ENCODE peak calls at places on chromosomes 12 and 14, in seven cellular contexts. One of them, this sample, is unnamed.

GRCh38 chr14:77347746-77348145 is 26.9 kb downstream of the GSTZ1 start:
- DNase-seq in RWPE2: no peak
- DNase-seq in NCI-H748 treated with DMSO at 0.1 percent for 48 hours: no peak
- DNase-seq in cardiac fibroblast: no peak
- DNase-seq in stromal cell of bone marrow: no peak
- DNase-seq in HTR-8/SVneo: no peak
- DNase-seq in lung: no peak
- DNase-seq in this sample: no peak

GRCh38 chr12:13595536-13596450 is 385.6 kb downstream of the GRIN2B start:
- DNase-seq in RWPE2: no peak
- DNase-seq in NCI-H748 treated with DMSO at 0.1 percent for 48 hours: no peak
- DNase-seq in cardiac fibroblast: no peak
- DNase-seq in stromal cell of bone marrow: no peak
- DNase-seq in HTR-8/SVneo: no peak
- DNase-seq in lung: no peak
- DNase-seq in this sample: no peak

GRCh38 chr14:105925615-105926414 is 399.4 kb downstream of the TMEM121 start:
- DNase-seq in RWPE2: peak
- DNase-seq in NCI-H748 treated with DMSO at 0.1 percent for 48 hours: no peak
- DNase-seq in cardiac fibroblast: no peak
- DNase-seq in stromal cell of bone marrow: no peak
- DNase-seq in HTR-8/SVneo: no peak
- DNase-seq in lung: no peak
- DNase-seq in this sample: no peak

GRCh38 chr12:131128556-131128955 is 174.8 kb downstream of the ADGRD1 start:
- DNase-seq in RWPE2: no peak
- DNase-seq in NCI-H748 treated with DMSO at 0.1 percent for 48 hours: no peak
- DNase-seq in cardiac fibroblast: no peak
- DNase-seq in stromal cell of bone marrow: no peak
- DNase-seq in HTR-8/SVneo: no peak
- DNase-seq in lung: no peak
- DNase-seq in this sample: no peak

GRCh38 chr12:2490746-2491145 is 304.0 kb upstream of the FKBP4 start:
- DNase-seq in RWPE2: no peak
- DNase-seq in NCI-H748 treated with DMSO at 0.1 percent for 48 hours: no peak
- DNase-seq in cardiac fibroblast: no peak
- DNase-seq in stromal cell of bone marrow: no peak
- DNase-seq in HTR-8/SVneo: no peak
- DNase-seq in lung: no peak
- DNase-seq in this sample: no peak

GRCh38 chr12:42666671-42667243 is 77.2 kb upstream of the PRICKLE1 start:
- DNase-seq in RWPE2: peak
- DNase-seq in NCI-H748 treated with DMSO at 0.1 percent for 48 hours: no peak
- DNase-seq in cardiac fibroblast: no peak
- DNase-seq in stromal cell of bone marrow: no peak
- DNase-seq in HTR-8/SVneo: no peak
- DNase-seq in lung: no peak
- DNase-seq in this sample: no peak

GRCh38 chr14:89440997-89441909 is 24.2 kb upstream of the FOXN3 start:
- DNase-seq in RWPE2: no peak
- DNase-seq in NCI-H748 treated with DMSO at 0.1 percent for 48 hours: no peak
- DNase-seq in cardiac fibroblast: no peak
- DNase-seq in stromal cell of bone marrow: no peak
- DNase-seq in HTR-8/SVneo: no peak
- DNase-seq in lung: no peak
- DNase-seq in this sample: no peak

GRCh38 chr12:93370947-93371346 is 6.8 kb upstream of the NUDT4 start:
- DNase-seq in RWPE2: no peak
- DNase-seq in NCI-H748 treated with DMSO at 0.1 percent for 48 hours: no peak
- DNase-seq in cardiac fibroblast: no peak
- DNase-seq in stromal cell of bone marrow: no peak
- DNase-seq in HTR-8/SVneo: no peak
- DNase-seq in lung: no peak
- DNase-seq in this sample: no peak

GRCh38 chr12:89117448-89118034 is 234.8 kb downstream of the DUSP6 start:
- DNase-seq in RWPE2: peak
- DNase-seq in NCI-H748 treated with DMSO at 0.1 percent for 48 hours: no peak
- DNase-seq in cardiac fibroblast: peak
- DNase-seq in stromal cell of bone marrow: no peak
- DNase-seq in HTR-8/SVneo: no peak
- DNase-seq in lung: peak
- DNase-seq in this sample: no peak

GRCh38 chr14:89720741-89721315 is 233.7 kb downstream of the EFCAB11 start:
- DNase-seq in RWPE2: no peak
- DNase-seq in NCI-H748 treated with DMSO at 0.1 percent for 48 hours: no peak
- DNase-seq in cardiac fibroblast: no peak
- DNase-seq in stromal cell of bone marrow: no peak
- DNase-seq in HTR-8/SVneo: no peak
- DNase-seq in lung: peak
- DNase-seq in this sample: no peak

GRCh38 chr14:63840981-63841380 is 11.8 kb upstream of the SYNE2 start:
- DNase-seq in RWPE2: no peak
- DNase-seq in NCI-H748 treated with DMSO at 0.1 percent for 48 hours: no peak
- DNase-seq in cardiac fibroblast: peak
- DNase-seq in stromal cell of bone marrow: no peak
- DNase-seq in HTR-8/SVneo: no peak
- DNase-seq in lung: no peak
- DNase-seq in this sample: no peak

GRCh38 chr14:90060312-90060964 is 1.4 kb upstream of the KCNK13 start:
- DNase-seq in RWPE2: peak
- DNase-seq in NCI-H748 treated with DMSO at 0.1 percent for 48 hours: peak
- DNase-seq in cardiac fibroblast: peak
- DNase-seq in stromal cell of bone marrow: no peak
- DNase-seq in HTR-8/SVneo: peak
- DNase-seq in lung: no peak
- DNase-seq in this sample: peak

GRCh38 chr14:80208426-80208950 is 2.8 kb downstream of the DIO2 start:
- DNase-seq in RWPE2: no peak
- DNase-seq in NCI-H748 treated with DMSO at 0.1 percent for 48 hours: no peak
- DNase-seq in cardiac fibroblast: no peak
- DNase-seq in stromal cell of bone marrow: no peak
- DNase-seq in HTR-8/SVneo: no peak
- DNase-seq in lung: no peak
- DNase-seq in this sample: no peak

GRCh38 chr12:112987561-112987960 is 9.2 kb downstream of the OAS2 start:
- DNase-seq in RWPE2: no peak
- DNase-seq in NCI-H748 treated with DMSO at 0.1 percent for 48 hours: no peak
- DNase-seq in cardiac fibroblast: no peak
- DNase-seq in stromal cell of bone marrow: no peak
- DNase-seq in HTR-8/SVneo: no peak
- DNase-seq in lung: no peak
- DNase-seq in this sample: no peak

GRCh38 chr12:109731806-109732205 is 18.2 kb downstream of the FAM222A start:
- DNase-seq in RWPE2: no peak
- DNase-seq in NCI-H748 treated with DMSO at 0.1 percent for 48 hours: no peak
- DNase-seq in cardiac fibroblast: no peak
- DNase-seq in stromal cell of bone marrow: no peak
- DNase-seq in HTR-8/SVneo: no peak
- DNase-seq in lung: no peak
- DNase-seq in this sample: no peak

GRCh38 chr14:54175298-54175942 is 218.8 kb upstream of the BMP4 start:
- DNase-seq in RWPE2: no peak
- DNase-seq in NCI-H748 treated with DMSO at 0.1 percent for 48 hours: peak
- DNase-seq in cardiac fibroblast: peak
- DNase-seq in stromal cell of bone marrow: peak
- DNase-seq in HTR-8/SVneo: peak
- DNase-seq in lung: peak
- DNase-seq in this sample: peak

GRCh38 chr12:105109465-105110212 is 2.1 kb downstream of the WASHC4 start:
- DNase-seq in RWPE2: no peak
- DNase-seq in NCI-H748 treated with DMSO at 0.1 percent for 48 hours: no peak
- DNase-seq in cardiac fibroblast: peak
- DNase-seq in stromal cell of bone marrow: no peak
- DNase-seq in HTR-8/SVneo: no peak
- DNase-seq in lung: no peak
- DNase-seq in this sample: no peak

GRCh38 chr12:96810057-96810456 is 97.0 kb upstream of the NEDD1 start:
- DNase-seq in RWPE2: no peak
- DNase-seq in NCI-H748 treated with DMSO at 0.1 percent for 48 hours: no peak
- DNase-seq in cardiac fibroblast: peak
- DNase-seq in stromal cell of bone marrow: no peak
- DNase-seq in HTR-8/SVneo: no peak
- DNase-seq in lung: no peak
- DNase-seq in this sample: no peak

GRCh38 chr14:105745433-105746123 is 219.2 kb downstream of the TMEM121 start:
- DNase-seq in RWPE2: no peak
- DNase-seq in NCI-H748 treated with DMSO at 0.1 percent for 48 hours: no peak
- DNase-seq in cardiac fibroblast: no peak
- DNase-seq in stromal cell of bone marrow: no peak
- DNase-seq in HTR-8/SVneo: no peak
- DNase-seq in lung: no peak
- DNase-seq in this sample: no peak

GRCh38 chr12:19025582-19025981 is 104.0 kb upstream of the PLEKHA5 start:
- DNase-seq in RWPE2: no peak
- DNase-seq in NCI-H748 treated with DMSO at 0.1 percent for 48 hours: no peak
- DNase-seq in cardiac fibroblast: no peak
- DNase-seq in stromal cell of bone marrow: no peak
- DNase-seq in HTR-8/SVneo: no peak
- DNase-seq in lung: no peak
- DNase-seq in this sample: no peak

GRCh38 chr12:58811346-58811745 is 109.0 kb downstream of the LRIG3 start:
- DNase-seq in RWPE2: no peak
- DNase-seq in NCI-H748 treated with DMSO at 0.1 percent for 48 hours: no peak
- DNase-seq in cardiac fibroblast: no peak
- DNase-seq in stromal cell of bone marrow: no peak
- DNase-seq in HTR-8/SVneo: no peak
- DNase-seq in lung: no peak
- DNase-seq in this sample: no peak

GRCh38 chr14:75399819-75400678 is 27.8 kb upstream of the JDP2 start:
- DNase-seq in RWPE2: peak
- DNase-seq in NCI-H748 treated with DMSO at 0.1 percent for 48 hours: no peak
- DNase-seq in cardiac fibroblast: peak
- DNase-seq in stromal cell of bone marrow: peak
- DNase-seq in HTR-8/SVneo: no peak
- DNase-seq in lung: peak
- DNase-seq in this sample: peak

GRCh38 chr14:100962494-100962893 is 59.0 kb upstream of the RTL1 start:
- DNase-seq in RWPE2: no peak
- DNase-seq in NCI-H748 treated with DMSO at 0.1 percent for 48 hours: no peak
- DNase-seq in cardiac fibroblast: no peak
- DNase-seq in stromal cell of bone marrow: no peak
- DNase-seq in HTR-8/SVneo: no peak
- DNase-seq in lung: no peak
- DNase-seq in this sample: no peak

GRCh38 chr12:48903982-48904411 is 21.3 kb downstream of the FKBP11 start:
- DNase-seq in RWPE2: no peak
- DNase-seq in NCI-H748 treated with DMSO at 0.1 percent for 48 hours: peak
- DNase-seq in cardiac fibroblast: peak
- DNase-seq in stromal cell of bone marrow: peak
- DNase-seq in HTR-8/SVneo: peak
- DNase-seq in lung: peak
- DNase-seq in this sample: peak

GRCh38 chr14:54194501-54194900 is 202.3 kb upstream of the CDKN3 start:
- DNase-seq in RWPE2: no peak
- DNase-seq in NCI-H748 treated with DMSO at 0.1 percent for 48 hours: no peak
- DNase-seq in cardiac fibroblast: peak
- DNase-seq in stromal cell of bone marrow: no peak
- DNase-seq in HTR-8/SVneo: no peak
- DNase-seq in lung: no peak
- DNase-seq in this sample: peak

GRCh38 chr12:5898874-5899273 is 46.2 kb downstream of the ANO2 start:
- DNase-seq in RWPE2: no peak
- DNase-seq in NCI-H748 treated with DMSO at 0.1 percent for 48 hours: no peak
- DNase-seq in cardiac fibroblast: no peak
- DNase-seq in stromal cell of bone marrow: no peak
- DNase-seq in HTR-8/SVneo: no peak
- DNase-seq in lung: no peak
- DNase-seq in this sample: no peak

GRCh38 chr12:131831635-131832041 is 3.4 kb downstream of the MMP17 start:
- DNase-seq in RWPE2: no peak
- DNase-seq in NCI-H748 treated with DMSO at 0.1 percent for 48 hours: no peak
- DNase-seq in cardiac fibroblast: peak
- DNase-seq in stromal cell of bone marrow: peak
- DNase-seq in HTR-8/SVneo: no peak
- DNase-seq in lung: no peak
- DNase-seq in this sample: peak